ENCODE peak calls at places on chromosome 11, in four cellular contexts. B is hypothalamus; D is smooth muscle cell of the brain vasculature; Q is activated CD4-positive, alpha-beta T cell treated with anti-CD3 and anti-CD28 coated beads, Interleukin-2, amount 50 U/mL, for 4 hours. M is an unnamed sample.

GRCh38 chr11:34724973-34725372 is 104.1 kb downstream of the EHF start:
- DNase-seq in B (no peak), D (no peak), Q (no peak), M (no peak)

GRCh38 chr11:11148104-11148509 is 204.9 kb downstream of the CSNK2A3 start:
- DNase-seq in B (no peak), D (no peak), Q (peak), M (peak)

GRCh38 chr11:44652901-44653644 is 73.7 kb upstream of the TSPAN18 start:
- DNase-seq in B (no peak), D (no peak), Q (no peak), M (no peak)

GRCh38 chr11:127055240-127055639 is 54.7 kb upstream of the KIRREL3 start:
- DNase-seq in B (no peak), D (no peak), Q (no peak), M (no peak)

GRCh38 chr11:112128483-112129121 is 35.3 kb downstream of the IL18 start:
- DNase-seq in B (no peak), D (peak), Q (no peak), M (peak)

GRCh38 chr11:26194871-26195270 is 137.1 kb upstream of the ANO3 start:
- DNase-seq in B (no peak), D (no peak), Q (no peak), M (no peak)

GRCh38 chr11:26149585-26149984 is 182.3 kb upstream of the ANO3 start:
- DNase-seq in B (no peak), D (no peak), Q (no peak), M (no peak)

GRCh38 chr11:12924650-12925049 is 84.5 kb upstream of the RASSF10 start:
- DNase-seq in B (no peak), D (no peak), Q (no peak), M (no peak)

GRCh38 chr11:34844466-34845112 is 71.6 kb downstream of the APIP start:
- DNase-seq in B (no peak), D (no peak), Q (no peak), M (no peak)

GRCh38 chr11:112321521-112322172 is 61.0 kb upstream of the PLET1 start:
- DNase-seq in B (no peak), D (no peak), Q (no peak), M (peak)

GRCh38 chr11:128563942-128564641 is 23.3 kb downstream of the ETS1 start:
- DNase-seq in B (no peak), D (no peak), Q (no peak), M (no peak)

GRCh38 chr11:2426221-2426620 is 18.1 kb downstream of the TRPM5 start:
- DNase-seq in B (no peak), D (no peak), Q (no peak), M (no peak)

GRCh38 chr11:126816655-126817054 is 183.9 kb downstream of the KIRREL3 start:
- DNase-seq in B (no peak), D (no peak), Q (no peak), M (no peak)

GRCh38 chr11:16925495-16926065 is 88.6 kb downstream of the PLEKHA7 start:
- DNase-seq in B (no peak), D (no peak), Q (no peak), M (no peak)

GRCh38 chr11:46513934-46514342 is 79.9 kb downstream of the AMBRA1 start:
- DNase-seq in B (no peak), D (no peak), Q (no peak), M (peak)

GRCh38 chr11:133968300-133968699 is 11.5 kb upstream of the IGSF9B start:
- DNase-seq in B (no peak), D (no peak), Q (no peak), M (no peak)

GRCh38 chr11:115477410-115477809 is 26.8 kb downstream of the CADM1 start:
- DNase-seq in B (no peak), D (no peak), Q (no peak), M (no peak)

GRCh38 chr11:33988586-33989370 is 62.8 kb upstream of the CAPRIN1 start:
- DNase-seq in B (no peak), D (no peak), Q (no peak), M (no peak)

GRCh38 chr11:108818971-108819370 is 154.1 kb downstream of the DDX10 start:
- DNase-seq in B (no peak), D (no peak), Q (no peak), M (no peak)

GRCh38 chr11:92226331-92227232 is 2.0 kb downstream of the FAT3 start:
- DNase-seq in B (no peak), D (no peak), Q (no peak), M (no peak)

GRCh38 chr11:2223153-2223794 is 47.1 kb downstream of the ASCL2 start:
- DNase-seq in B (no peak), D (no peak), Q (no peak), M (no peak)

M was measured in gastrocnemius medialis.